ENCODE peak calls at places on chromosomes 4 and X, in five cellular contexts. U is MV-4-11, K is neural progenitor cell, Z is RPMI8226, D is NCI-H510A treated with DMSO at 0.1 percent for 48 hours. T is an unnamed sample.

GRCh38 chr4:7324651-7325121 is 110.0 kb downstream of the PSAPL1 start:
- DNase-seq in U (no peak), K (peak), Z (peak), D (peak), T (no peak)

GRCh38 chrX:24837966-24838365 is 144.2 kb downstream of the POLA1 start:
- DNase-seq in U (no peak), K (no peak), Z (no peak), D (no peak), T (no peak)

GRCh38 chr4:56375458-56375857 is 11.8 kb downstream of the AASDH start:
- DNase-seq in U (no peak), K (no peak), Z (no peak), D (no peak), T (no peak)

GRCh38 chr4:184395451-184395917 is 78.9 kb downstream of the IRF2 start:
- DNase-seq in U (no peak), K (no peak), Z (no peak), D (no peak), T (no peak)

GRCh38 chrX:69082055-69082752 is 83.0 kb downstream of the PJA1 start:
- DNase-seq in U (no peak), K (no peak), Z (no peak), D (no peak), T (peak)

GRCh38 chr4:188015025-188015778 is 19.6 kb downstream of the ZFP42 start:
- DNase-seq in U (no peak), K (no peak), Z (no peak), D (no peak), T (no peak)

GRCh38 chr4:181671672-181672071 is 571.5 kb upstream of the TENM3 start:
- DNase-seq in U (no peak), K (no peak), Z (no peak), D (no peak), T (no peak)

GRCh38 chr4:105709081-105709450 is 482 bp downstream of the GSTCD start:
- DNase-seq in U (peak), K (peak), Z (peak), D (peak), T (no peak)

GRCh38 chrX:71095971-71096701 is 485 bp downstream of the FOXO4 start:
- DNase-seq in U (no peak), K (peak), Z (no peak), D (peak), T (peak)

GRCh38 chr4:112288455-112288854 is 2.8 kb upstream of the TIFA start:
- DNase-seq in U (no peak), K (no peak), Z (no peak), D (no peak), T (no peak)

GRCh38 chrX:153672531-153673397 is 849 bp downstream of the PNCK start:
- DNase-seq in U (no peak), K (no peak), Z (no peak), D (no peak), T (peak)

GRCh38 chrX:154441564-154441963 is 2.4 kb upstream of the FAM50A start:
- DNase-seq in U (no peak), K (no peak), Z (no peak), D (no peak), T (no peak)

GRCh38 chr4:138209094-138209493 is 33.1 kb downstream of the SLC7A11 start:
- DNase-seq in U (no peak), K (no peak), Z (no peak), D (no peak), T (no peak)

GRCh38 chr4:126753592-126753991 is 879.2 kb upstream of the INTU start:
- DNase-seq in U (no peak), K (no peak), Z (no peak), D (no peak), T (no peak)

GRCh38 chr4:1614854-1615595 is 69.1 kb downstream of the FAM53A start:
- DNase-seq in U (no peak), K (no peak), Z (no peak), D (no peak), T (no peak)

GRCh38 chr4:153518637-153519384 is 52.7 kb downstream of the TMEM131L start:
- DNase-seq in U (no peak), K (no peak), Z (no peak), D (no peak), T (no peak)